ENCODE peak calls at places on chromosomes 12 and 14, in six cellular contexts. A is HCT116, H is GM12878, P is NT2/D1, R is HepG2, K is H1. N is an unnamed sample.

GRCh38 chr14:70881549-70882174 is 25.6 kb upstream of the PCNX1 start:
- DNase-seq in A (no peak), H (peak; percentile 84), P (no peak), R (no peak), K (no peak), N (no peak)

GRCh38 chr14:22824711-22825359 is 4.9 kb upstream of the MRPL52 start:
- DNase-seq in A (peak; percentile 53), H (no peak), P (no peak), R (peak; percentile 85), K (no peak), N (peak; percentile 80)

GRCh38 chr12:98973395-98973794 is 328.3 kb downstream of the APAF1 start:
- DNase-seq in A (peak; percentile 37), H (no peak), P (no peak), R (no peak), K (no peak), N (no peak)

GRCh38 chr14:93947282-93947681 is 20.1 kb downstream of the FAM181A start:
- DNase-seq in A (no peak), H (no peak), P (no peak), R (no peak), K (no peak), N (no peak)

GRCh38 chr14:20613094-20614037 is 22.2 kb upstream of the RNASE12 start:
- DNase-seq in A (peak; percentile 97), H (peak; percentile 98), P (peak; percentile 82), R (peak; percentile 99), K (peak; percentile 91), N (peak; percentile 95)

GRCh38 chr12:103635419-103635818 is 48.3 kb downstream of the STAB2 start:
- DNase-seq in A (no peak), H (no peak), P (no peak), R (no peak), K (no peak), N (no peak)

GRCh38 chr12:8065991-8066594 is at the start of gene C3AR1:
- DNase-seq in A (no peak), H (no peak), P (no peak), R (no peak), K (no peak), N (peak; percentile 51)

GRCh38 chr12:116434155-116435065 is 124.8 kb upstream of the MAP1LC3B2 start:
- DNase-seq in A (peak; percentile 91), H (no peak), P (no peak), R (no peak), K (peak; percentile 61), N (peak; percentile 46)

GRCh38 chr12:113065126-113066007 is 8.8 kb downstream of the DTX1 start:
- DNase-seq in A (no peak), H (no peak), P (peak; percentile 68), R (no peak), K (peak; percentile 91), N (peak; percentile 78)

GRCh38 chr12:94244165-94245133 is 96.1 kb downstream of the PLXNC1 start:
- DNase-seq in A (no peak), H (no peak), P (no peak), R (no peak), K (no peak), N (peak; percentile 54)

GRCh38 chr12:112005419-112006395 is 7.3 kb downstream of the TMEM116 start:
- DNase-seq in A (peak; percentile 24), H (no peak), P (no peak), R (no peak), K (no peak), N (peak; percentile 73)

GRCh38 chr14:33499687-33500086 is 451.2 kb downstream of the EGLN3 start:
- DNase-seq in A (no peak), H (no peak), P (no peak), R (no peak), K (no peak), N (no peak)

GRCh38 chr14:59631237-59631636 is 54.6 kb upstream of the CCDC175 start:
- DNase-seq in A (no peak), H (no peak), P (no peak), R (peak; percentile 9), K (peak; percentile 54), N (peak; percentile 23)

GRCh38 chr14:38207830-38208815 is at the start of gene SSTR1:
- DNase-seq in A (no peak), H (no peak), P (no peak), R (peak; percentile 43), K (peak; percentile 71), N (no peak)

GRCh38 chr14:71070169-71070568 is 162.9 kb downstream of the PCNX1 start:
- DNase-seq in A (no peak), H (no peak), P (no peak), R (no peak), K (no peak), N (no peak)

GRCh38 chr12:131505561-131505960 is 205.3 kb upstream of the SFSWAP start:
- DNase-seq in A (no peak), H (no peak), P (no peak), R (no peak), K (no peak), N (no peak)

GRCh38 chr14:53278602-53279506 is 125.7 kb upstream of the DDHD1 start:
- DNase-seq in A (no peak), H (no peak), P (no peak), R (peak; percentile 62), K (no peak), N (no peak)

GRCh38 chr14:92310776-92311375 is 12.1 kb upstream of the SLC24A4 start:
- DNase-seq in A (no peak), H (no peak), P (no peak), R (no peak), K (no peak), N (no peak)

DNA sequence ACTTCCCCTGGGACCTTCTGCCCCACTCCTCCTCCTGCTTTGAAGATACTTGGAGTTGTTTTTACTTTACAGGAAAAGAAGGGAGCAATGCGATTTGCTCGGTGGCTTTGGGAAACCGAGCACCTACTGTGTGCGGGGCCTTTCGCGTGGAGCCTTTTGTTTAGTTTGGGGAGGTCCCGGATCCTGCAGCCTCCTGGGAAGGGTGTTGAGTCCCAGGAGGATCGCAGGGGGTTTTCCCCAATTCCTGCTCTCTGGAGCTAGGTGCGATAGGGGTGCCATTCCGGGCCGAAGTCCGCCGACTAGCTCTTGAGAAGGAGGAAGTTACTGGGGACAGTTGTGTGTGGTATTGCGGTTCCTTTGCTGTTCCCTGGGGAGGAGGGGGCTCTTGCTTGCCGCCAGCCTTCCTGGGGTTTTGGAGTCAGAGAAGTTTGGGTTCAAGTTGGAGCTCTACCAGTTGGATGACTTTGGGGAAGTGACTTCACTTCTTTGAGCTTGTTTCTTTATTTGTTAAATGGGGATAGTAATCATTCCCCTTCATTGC is 1.1 kb downstream of the BRI3BP start:
- DNase-seq in A (no peak), H (no peak), P (no peak), R (no peak), K (no peak), N (peak; percentile 27)
- TF ChIP-seq ZNF274 in A (no peak), H (no peak), P (no peak), R (no peak), K (no peak), N (no peak)

GRCh38 chr12:46538976-46539375 is 166.4 kb upstream of the SLC38A2 start:
- DNase-seq in A (no peak), H (no peak), P (no peak), R (no peak), K (no peak), N (no peak)

GRCh38 chr12:46535907-46536306 is 163.3 kb upstream of the SLC38A2 start:
- DNase-seq in A (no peak), H (no peak), P (no peak), R (no peak), K (no peak), N (no peak)

GRCh38 chr12:46534442-46534841 is 161.9 kb upstream of the SLC38A2 start:
- DNase-seq in A (no peak), H (no peak), P (no peak), R (no peak), K (no peak), N (no peak)

GRCh38 chr12:46533723-46534122 is 161.2 kb upstream of the SLC38A2 start:
- DNase-seq in A (no peak), H (no peak), P (no peak), R (no peak), K (no peak), N (no peak)

DNA sequence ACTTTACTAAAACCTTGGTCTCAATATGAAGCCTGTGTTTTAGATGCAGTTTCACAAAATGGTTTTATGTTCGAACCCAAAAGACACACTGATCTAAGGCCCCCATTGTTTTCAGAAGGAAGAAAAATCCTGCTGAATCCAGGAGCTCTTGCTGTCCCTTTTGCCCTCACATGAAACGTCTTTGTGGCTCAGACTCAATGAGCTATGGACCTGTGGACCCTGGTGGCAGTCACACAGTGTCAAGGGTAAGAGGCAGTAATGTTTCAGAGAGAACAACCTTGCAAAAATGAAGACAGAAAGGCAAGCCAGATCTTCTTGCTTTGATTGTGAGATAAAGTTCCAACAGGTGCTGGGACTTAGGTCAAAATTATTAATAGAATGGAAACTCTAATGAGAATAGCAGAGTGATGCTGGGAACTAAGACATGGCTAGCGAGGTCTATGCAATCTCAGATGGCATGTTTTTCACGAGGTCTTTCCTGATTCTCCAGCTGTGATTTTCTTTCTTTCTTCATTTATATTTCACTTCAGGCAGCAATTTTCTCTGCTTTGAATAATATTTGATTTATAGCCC is 164.9 kb upstream of the SLC38A2 start:
- DNase-seq in A (no peak), H (no peak), P (no peak), R (no peak), K (no peak), N (no peak)
- TF ChIP-seq ZNF274 in A (no peak), H (no peak), P (no peak), R (no peak), K (no peak), N (no peak)

GRCh38 chr14:68808696-68809095 is 15.8 kb upstream of the ZFP36L1 start:
- DNase-seq in A (no peak), H (no peak), P (no peak), R (no peak), K (peak; percentile 40), N (no peak)

GRCh38 chr14:68807148-68807600 is 14.3 kb upstream of the ZFP36L1 start:
- DNase-seq in A (no peak), H (no peak), P (no peak), R (peak; percentile 58), K (peak; percentile 40), N (peak; percentile 65)

GRCh38 chr14:68809524-68809923 is 16.7 kb upstream of the ZFP36L1 start:
- DNase-seq in A (no peak), H (no peak), P (no peak), R (no peak), K (peak; percentile 45), N (no peak)

GRCh38 chr14:68807987-68808386 is 15.1 kb upstream of the ZFP36L1 start:
- DNase-seq in A (no peak), H (no peak), P (no peak), R (no peak), K (no peak), N (peak; percentile 3)

DNA sequence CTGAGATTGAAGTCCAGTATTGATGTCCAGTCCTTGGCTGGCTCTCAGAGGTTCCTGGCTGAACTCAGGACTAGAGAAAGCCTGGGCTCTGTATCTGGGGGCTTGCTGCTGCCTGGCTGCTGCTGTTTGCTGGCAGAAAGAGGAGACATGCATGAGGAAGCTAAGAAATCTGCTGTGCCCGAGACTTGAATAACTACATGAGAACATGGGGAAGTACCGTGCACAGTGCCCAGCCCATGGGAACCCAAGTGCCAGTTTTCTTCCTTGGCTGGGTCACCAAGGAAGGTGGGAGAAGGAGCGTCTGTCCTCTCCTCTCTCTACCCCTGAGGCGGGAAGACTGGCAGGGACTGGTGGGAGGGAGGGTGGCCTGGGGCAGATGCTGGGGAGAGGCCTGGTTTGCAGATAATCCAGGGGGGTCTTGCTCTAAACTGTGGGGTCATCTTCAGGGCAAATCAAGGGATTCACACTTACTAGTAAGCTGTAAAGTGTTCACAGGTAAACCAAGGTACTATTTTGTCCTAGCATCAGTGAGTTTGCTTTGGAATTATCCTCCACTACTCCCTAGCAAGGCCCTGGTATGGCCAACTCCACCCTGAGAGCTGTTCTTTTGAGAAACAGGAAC is 13.8 kb upstream of the ZFP36L1 start:
- DNase-seq in A (no peak), H (no peak), P (no peak), R (no peak), K (no peak), N (no peak)
- TF ChIP-seq ZNF274 in A (no peak), H (no peak), P (no peak), R (no peak), K (no peak), N (no peak)

GRCh38 chr12:31768046-31768445 is 39.2 kb upstream of the AMN1 start:
- DNase-seq in A (no peak), H (no peak), P (no peak), R (no peak), K (no peak), N (no peak)
- TF ChIP-seq ZNF274 in A (no peak), H (no peak), P (no peak), R (no peak), K (no peak), N (no peak)